ENCODE peak calls at places on chromosomes 13 and 19, in seven cellular contexts. F, G, R, E, J, Q and P are unnamed samples. For H3K4me1, the result is how much of the 10 kb centered on the place peaks cover.

GRCh38 chr13:111179908-111180756 is 65.0 kb downstream of the ARHGEF7 start:
- DNase-seq in F (no peak), G (peak), R (no peak), E (no peak), J (no peak), Q (no peak), P (no peak)

GRCh38 chr13:24228852-24229458 is 68.4 kb downstream of the SPATA13 start:
- DNase-seq in F (no peak), G (peak), R (peak), E (no peak), J (peak), Q (peak), P (peak)

GRCh38 chr19:55670280-55671053 is 4.6 kb upstream of the EPN1 start:
- DNase-seq in F (no peak), G (peak), R (no peak), E (no peak), J (no peak), Q (no peak), P (peak)

GRCh38 chr19:17719730-17720486 is 628 bp downstream of the MAP1S start:
- DNase-seq in F (no peak), G (peak), R (no peak), E (peak), J (no peak), Q (no peak), P (no peak)

GRCh38 chr19:11247391-11247790 is 8.0 kb downstream of the ANGPTL8 start:
- DNase-seq in F (peak), G (no peak), R (no peak), E (peak), J (no peak), Q (no peak), P (no peak)

GRCh38 chr13:50080158-50080855 is 65.1 kb downstream of the KCNRG start:
- DNase-seq in F (peak), G (no peak), R (peak), E (no peak), J (peak), Q (no peak), P (peak)

GRCh38 chr19:44677019-44677809 is 5.9 kb downstream of the CEACAM19 start:
- DNase-seq in F (no peak), G (peak), R (no peak), E (no peak), J (no peak), Q (peak), P (peak)

GRCh38 chr19:1253514-1254080 is 5.2 kb downstream of the MIDN start:
- DNase-seq in F (peak), G (peak), R (peak), E (no peak), J (no peak), Q (no peak), P (no peak)

GRCh38 chr13:100140441-100140840 is 51.5 kb downstream of the PCCA start:
- DNase-seq in F (no peak), G (no peak), R (no peak), E (no peak), J (no peak), Q (no peak), P (no peak)

GRCh38 chr13:102825921-102826706 is 19.7 kb upstream of the ERCC5 start:
- DNase-seq in F (no peak), G (peak), R (no peak), E (no peak), J (no peak), Q (no peak), P (no peak)

GRCh38 chr13:33918199-33918932 is 100.4 kb downstream of the RFC3 start:
- DNase-seq in F (no peak), G (peak), R (no peak), E (no peak), J (no peak), Q (no peak), P (no peak)

GRCh38 chr13:37270206-37271001 is 164.9 kb upstream of the CSNK1A1L start:
- DNase-seq in F (no peak), G (no peak), R (peak), E (no peak), J (no peak), Q (no peak), P (no peak)

GRCh38 chr13:35787937-35788336 is 311.4 kb upstream of the MAB21L1 start:
- DNase-seq in F (no peak), G (no peak), R (no peak), E (no peak), J (no peak), Q (no peak), P (no peak)

GRCh38 chr19:54178581-54179261 is 5.8 kb upstream of the TMC4 start:
- DNase-seq in F (no peak), G (no peak), R (no peak), E (no peak), J (no peak), Q (no peak), P (peak)

GRCh38 chr13:33740134-33740538 is 77.8 kb upstream of the RFC3 start:
- DNase-seq in F (no peak), G (no peak), R (no peak), E (no peak), J (no peak), Q (no peak), P (no peak)

GRCh38 chr13:28475916-28476725 is 18.8 kb downstream of the FLT1 start:
- DNase-seq in F (no peak), G (peak), R (no peak), E (no peak), J (no peak), Q (peak), P (no peak)

GRCh38 chr13:111992911-111993310 is 74.0 kb upstream of the SOX1 start:
- DNase-seq in F (no peak), G (peak), R (no peak), E (no peak), J (no peak), Q (no peak), P (no peak)

GRCh38 chr13:74641586-74641985 is 507.4 kb upstream of the KLF12 start:
- DNase-seq in F (no peak), G (no peak), R (no peak), E (no peak), J (no peak), Q (no peak), P (no peak)

GRCh38 chr19:55451163-55451521 is 8.0 kb upstream of the SHISA7 start:
- DNase-seq in F (no peak), G (no peak), R (no peak), E (no peak), J (no peak), Q (no peak), P (no peak)

GRCh38 chr13:102309110-102309509 is 92.7 kb downstream of the FGF14 start:
- DNase-seq in F (no peak), G (no peak), R (no peak), E (no peak), J (no peak), Q (no peak), P (no peak)

GRCh38 chr13:67023088-67023893 is 206.8 kb downstream of the PCDH9 start:
- DNase-seq in F (no peak), G (no peak), R (no peak), E (no peak), J (peak), Q (no peak), P (peak)

GRCh38 chr19:50510700-50511068 is 307 bp downstream of the JOSD2 start:
- DNase-seq in F (no peak), G (peak), R (no peak), E (no peak), J (no peak), Q (no peak), P (no peak)

GRCh38 chr13:41509996-41510395 is 52.6 kb downstream of the RGCC start:
- DNase-seq in F (no peak), G (no peak), R (no peak), E (no peak), J (no peak), Q (no peak), P (no peak)

GRCh38 chr13:37602743-37603381 is 4.3 kb upstream of the POSTN start:
- DNase-seq in F (no peak), G (no peak), R (peak), E (no peak), J (no peak), Q (no peak), P (peak)

GRCh38 chr19:54415901-54416621 is 797 bp downstream of the TTYH1 start:
- DNase-seq in F (no peak), G (no peak), R (no peak), E (no peak), J (no peak), Q (no peak), P (no peak)

GRCh38 chr13:87999791-88000190 is 328.6 kb downstream of the SLITRK5 start:
- DNase-seq in F (no peak), G (no peak), R (no peak), E (no peak), J (no peak), Q (no peak), P (no peak)

GRCh38 chr19:3478409-3479176 is 1.7 kb downstream of the SMIM24 start:
- DNase-seq in F (peak), G (no peak), R (no peak), E (no peak), J (no peak), Q (no peak), P (no peak)

GRCh38 chr13:105643966-105644365 is 891.5 kb downstream of the EFNB2 start:
- DNase-seq in F (no peak), G (no peak), R (no peak), E (no peak), J (no peak), Q (no peak), P (no peak)

GRCh38 chr19:41264581-41265375 is 606 bp downstream of the HNRNPUL1 start:
- DNase-seq in F (peak), G (no peak), R (peak), E (peak), J (peak), Q (no peak), P (peak)

GRCh38 chr13:85277753-85278152 is 521.5 kb downstream of the SLITRK6 start:
- DNase-seq in F (no peak), G (peak), R (peak), E (no peak), J (no peak), Q (no peak), P (no peak)

GRCh38 chr19:55660991-55661390 is 6.2 kb downstream of the U2AF2 start:
- DNase-seq in F (no peak), G (no peak), R (no peak), E (no peak), J (no peak), Q (no peak), P (no peak)

GRCh38 chr13:37640499-37640898 is 41.9 kb upstream of the POSTN start:
- DNase-seq in F (no peak), G (no peak), R (no peak), E (no peak), J (no peak), Q (no peak), P (peak)

GRCh38 chr13:58048670-58049069 is 417.1 kb downstream of the PCDH17 start:
- DNase-seq in F (no peak), G (no peak), R (no peak), E (no peak), J (no peak), Q (no peak), P (no peak)

GRCh38 chr13:32255744-32256120 is 59.4 kb downstream of the ZAR1L start:
- DNase-seq in F (no peak), G (no peak), R (peak), E (no peak), J (no peak), Q (no peak), P (peak)

GRCh38 chr13:33033361-33033812 is 17.2 kb downstream of the KL start:
- DNase-seq in F (no peak), G (no peak), R (no peak), E (no peak), J (no peak), Q (no peak), P (no peak)

GRCh38 chr19:4431808-4432674 is 25.6 kb downstream of the UBXN6 start:
- DNase-seq in F (no peak), G (no peak), R (no peak), E (no peak), J (no peak), Q (no peak), P (no peak)

DNA sequence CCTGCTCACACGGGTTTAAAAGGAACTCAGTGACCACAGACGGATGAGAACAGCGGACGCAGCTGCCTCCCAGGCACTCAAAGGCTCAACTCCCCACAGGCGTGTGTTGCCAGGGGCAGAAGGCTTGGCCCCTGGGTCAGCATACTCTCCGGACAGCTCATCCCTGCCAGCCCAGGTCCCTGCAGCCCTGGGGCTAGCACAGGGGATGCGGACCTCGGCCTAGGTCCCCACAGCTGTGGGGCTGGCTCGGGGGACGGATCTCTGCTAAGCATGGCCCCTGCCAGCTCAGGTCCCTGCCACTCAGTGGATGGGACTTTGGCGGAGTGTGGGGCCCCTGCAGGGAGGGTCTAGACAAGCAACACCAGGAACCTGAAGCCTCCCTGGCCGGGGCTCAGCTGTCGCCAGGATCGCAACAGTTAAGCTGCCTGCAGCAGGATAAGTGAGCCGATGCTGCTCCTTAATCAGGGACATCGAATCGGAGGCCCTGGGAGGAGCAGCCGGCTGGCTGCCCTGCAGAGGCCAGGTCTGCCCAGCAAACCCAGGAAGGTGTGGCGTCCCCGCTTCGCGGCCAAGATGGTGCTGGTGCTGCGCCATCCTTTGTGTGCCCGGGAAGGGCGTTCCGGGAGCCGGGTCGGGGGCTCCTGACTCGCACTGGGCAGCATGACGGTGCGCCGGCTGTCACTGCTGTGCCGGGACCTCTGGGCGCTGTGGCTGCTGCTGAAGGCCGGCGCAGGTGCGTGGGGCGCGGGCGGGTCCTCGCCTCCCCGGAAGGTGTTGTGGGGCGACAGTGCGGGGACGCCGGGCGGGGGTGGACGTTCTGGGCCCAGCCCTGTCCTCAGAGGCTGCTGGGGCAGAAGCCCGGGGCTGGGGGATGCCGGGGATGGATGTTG is 32.5 kb downstream of the MCF2L start:
- DNase-seq in F (no peak), G (peak), R (peak), E (no peak), J (no peak), Q (no peak), P (peak)
- H3K4me3 ChIP-seq in F (no peak), G (peak), R (peak), E (peak), J (peak), Q (no peak), P (peak)

GRCh38 chr19:33518541-33518940 is 3.0 kb downstream of the PEPD start:
- DNase-seq in F (no peak), G (no peak), R (no peak), E (no peak), J (no peak), Q (no peak), P (no peak)
- H3K4me1 ChIP-seq in F (under half), G (under half), R (under half), E (under half), J (under half), Q (under half), P (under half)

GRCh38 chr13:110125613-110126272 is 181.2 kb downstream of the COL4A1 start:
- DNase-seq in F (no peak), G (no peak), R (no peak), E (no peak), J (no peak), Q (no peak), P (no peak)
- H3K4me3 ChIP-seq in F (no peak), G (peak), R (no peak), E (no peak), J (no peak), Q (no peak), P (no peak)

DNA sequence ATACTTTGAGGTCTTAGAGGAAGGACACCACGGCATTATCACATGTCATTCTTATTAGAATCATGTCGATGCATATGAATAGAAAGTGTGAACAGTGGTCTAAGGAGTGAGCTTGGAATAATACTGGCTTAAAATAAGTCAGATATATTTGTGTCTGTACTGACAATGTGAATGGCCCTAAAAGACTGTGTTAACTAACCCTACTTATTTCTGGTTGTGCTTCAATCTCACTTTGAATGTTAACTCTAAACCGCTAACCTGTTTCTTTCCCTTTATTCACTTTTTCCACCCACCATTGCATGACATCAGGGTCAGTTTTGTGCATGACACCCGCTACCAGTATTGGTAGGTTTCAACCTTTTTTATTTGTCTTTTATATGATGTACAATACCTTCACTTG is 69.1 kb upstream of the RAP2A start:
- DNase-seq in F (no peak), G (no peak), R (no peak), E (no peak), J (no peak), Q (no peak), P (no peak)
- H3K4me1 ChIP-seq in F (under half), G (under half), R (under half), E (under half), J (under half), Q (under half), P (under half)